ENCODE peak calls at places on chromosomes 7 and 10, in six cellular contexts. One of them, this sample, is unnamed.

GRCh38 chr10:86992456-86992855 is 24.2 kb downstream of the ADIRF start:
- DNase-seq in K562: no peak
- DNase-seq in GM12891: no peak
- DNase-seq in GM12878: no peak
- DNase-seq in H1: no peak
- DNase-seq in HepG2: no peak
- DNase-seq in this sample: no peak

GRCh38 chr10:1070939-1071338 is 14.8 kb downstream of the WDR37 start:
- DNase-seq in K562: no peak
- DNase-seq in GM12891: no peak
- DNase-seq in GM12878: no peak
- DNase-seq in H1: no peak
- DNase-seq in HepG2: no peak
- DNase-seq in this sample: no peak

GRCh38 chr7:98075801-98076200 is 30.9 kb upstream of the LMTK2 start:
- DNase-seq in K562: no peak
- DNase-seq in GM12891: no peak
- DNase-seq in GM12878: no peak
- DNase-seq in H1: no peak
- DNase-seq in HepG2: no peak
- DNase-seq in this sample: no peak

GRCh38 chr10:58672855-58673254 is 160.2 kb downstream of the BICC1 start:
- DNase-seq in K562: no peak
- DNase-seq in GM12891: no peak
- DNase-seq in GM12878: no peak
- DNase-seq in H1: no peak
- DNase-seq in HepG2: no peak
- DNase-seq in this sample: no peak

GRCh38 chr7:127582361-127582760 is 3.0 kb downstream of the GCC1 start:
- DNase-seq in K562: no peak
- DNase-seq in GM12891: no peak
- DNase-seq in GM12878: no peak
- DNase-seq in H1: no peak
- DNase-seq in HepG2: peak; percentile 70
- DNase-seq in this sample: no peak

GRCh38 chr7:134454277-134454676 is 4.6 kb downstream of the AKR1B1 start:
- DNase-seq in K562: no peak
- DNase-seq in GM12891: no peak
- DNase-seq in GM12878: no peak
- DNase-seq in H1: no peak
- DNase-seq in HepG2: no peak
- DNase-seq in this sample: no peak

GRCh38 chr10:14325325-14325955 is 5.3 kb downstream of the FRMD4A start:
- DNase-seq in K562: peak; percentile 73
- DNase-seq in GM12891: no peak
- DNase-seq in GM12878: no peak
- DNase-seq in H1: peak; percentile 89
- DNase-seq in HepG2: peak; percentile 24
- DNase-seq in this sample: no peak

GRCh38 chr7:128963327-128963757 is 25.6 kb downstream of the IRF5 start:
- DNase-seq in K562: no peak
- DNase-seq in GM12891: no peak
- DNase-seq in GM12878: peak; percentile 79
- DNase-seq in H1: no peak
- DNase-seq in HepG2: no peak
- DNase-seq in this sample: no peak

GRCh38 chr10:107502263-107502979 is 337.9 kb upstream of the SORCS1 start:
- DNase-seq in K562: no peak
- DNase-seq in GM12891: no peak
- DNase-seq in GM12878: no peak
- DNase-seq in H1: no peak
- DNase-seq in HepG2: no peak
- DNase-seq in this sample: no peak

GRCh38 chr10:50326757-50327701 is 75.7 kb upstream of the ASAH2 start:
- DNase-seq in K562: peak; percentile 99
- DNase-seq in GM12891: no peak
- DNase-seq in GM12878: no peak
- DNase-seq in H1: no peak
- DNase-seq in HepG2: no peak
- DNase-seq in this sample: no peak

GRCh38 chr10:11874568-11875182 is 51.5 kb downstream of the PROSER2 start:
- DNase-seq in K562: peak; percentile 95
- DNase-seq in GM12891: peak; percentile 63
- DNase-seq in GM12878: peak; percentile 8
- DNase-seq in H1: peak; percentile 82
- DNase-seq in HepG2: peak; percentile 80
- DNase-seq in this sample: no peak

GRCh38 chr7:1750541-1751021 is 80.5 kb downstream of the ELFN1 start:
- DNase-seq in K562: no peak
- DNase-seq in GM12891: no peak
- DNase-seq in GM12878: no peak
- DNase-seq in H1: no peak
- DNase-seq in HepG2: no peak
- DNase-seq in this sample: no peak

GRCh38 chr10:17737021-17737965 is 14.7 kb upstream of the TMEM236 start:
- DNase-seq in K562: peak; percentile 54
- DNase-seq in GM12891: no peak
- DNase-seq in GM12878: no peak
- DNase-seq in H1: peak; percentile 40
- DNase-seq in HepG2: peak; percentile 24
- DNase-seq in this sample: no peak

GRCh38 chr10:21517983-21518628 is 7.4 kb downstream of the SKIDA1 start:
- DNase-seq in K562: no peak
- DNase-seq in GM12891: no peak
- DNase-seq in GM12878: no peak
- DNase-seq in H1: no peak
- DNase-seq in HepG2: no peak
- DNase-seq in this sample: no peak

GRCh38 chr10:78944658-78945333 is 124.0 kb upstream of the ZMIZ1 start:
- DNase-seq in K562: no peak
- DNase-seq in GM12891: no peak
- DNase-seq in GM12878: no peak
- DNase-seq in H1: no peak
- DNase-seq in HepG2: no peak
- DNase-seq in this sample: no peak

GRCh38 chr7:102004831-102005230 is 187.4 kb downstream of the CUX1 start:
- DNase-seq in K562: no peak
- DNase-seq in GM12891: no peak
- DNase-seq in GM12878: no peak
- DNase-seq in H1: no peak
- DNase-seq in HepG2: no peak
- DNase-seq in this sample: no peak

GRCh38 chr7:158395780-158396214 is 191.8 kb downstream of the PTPRN2 start:
- DNase-seq in K562: no peak
- DNase-seq in GM12891: no peak
- DNase-seq in GM12878: no peak
- DNase-seq in H1: peak; percentile 78
- DNase-seq in HepG2: no peak
- DNase-seq in this sample: no peak

GRCh38 chr10:77949167-77949566 is 22.6 kb upstream of the DLG5 start:
- DNase-seq in K562: no peak
- DNase-seq in GM12891: no peak
- DNase-seq in GM12878: no peak
- DNase-seq in H1: peak; percentile 79
- DNase-seq in HepG2: no peak
- DNase-seq in this sample: no peak

DNA sequence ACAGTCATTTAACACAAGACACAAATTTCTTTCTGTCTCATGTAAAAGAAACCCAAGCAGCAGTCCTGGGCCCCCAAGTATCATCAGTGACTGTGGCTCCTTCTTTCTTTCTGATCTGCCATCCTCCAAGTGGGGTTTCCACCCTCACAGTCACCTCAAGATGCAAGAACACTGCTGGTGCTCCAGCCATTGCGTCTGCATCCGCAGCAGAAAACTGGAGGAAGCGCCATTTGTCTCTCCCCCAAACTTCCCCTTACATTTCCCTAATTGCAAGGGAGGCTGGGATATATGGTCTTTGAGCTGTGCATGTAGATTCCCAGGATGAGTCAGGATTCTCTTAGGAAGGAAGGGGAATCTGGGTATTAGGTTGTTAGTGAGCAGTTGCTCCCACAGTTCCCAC is 60.9 kb upstream of the GNA12 start:
- DNase-seq in K562: no peak
- DNase-seq in GM12891: no peak
- DNase-seq in GM12878: no peak
- DNase-seq in H1: no peak
- DNase-seq in HepG2: no peak
- DNase-seq in this sample: no peak
- TF ChIP-seq POLR2A in K562: no peak
- TF ChIP-seq POLR2A in GM12891: no peak
- TF ChIP-seq POLR2A in GM12878: no peak
- TF ChIP-seq POLR2A in H1: no peak
- TF ChIP-seq POLR2A in HepG2: no peak
- TF ChIP-seq POLR2A in this sample: no peak

GRCh38 chr10:126455766-126456425 is 67.6 kb upstream of the ADAM12 start:
- DNase-seq in K562: no peak
- DNase-seq in GM12891: no peak
- DNase-seq in GM12878: no peak
- DNase-seq in H1: peak; percentile 32
- DNase-seq in HepG2: no peak
- DNase-seq in this sample: no peak
- TF ChIP-seq TAF1 in K562: no peak
- TF ChIP-seq TAF1 in GM12891: no peak
- TF ChIP-seq TAF1 in GM12878: no peak
- TF ChIP-seq TAF1 in H1: no peak
- TF ChIP-seq TAF1 in HepG2: no peak
- TF ChIP-seq TAF1 in this sample: no peak

GRCh38 chr7:143380646-143381426 is at the start of gene ZYX:
- DNase-seq in K562: peak; percentile 98
- DNase-seq in GM12891: peak; percentile 97
- DNase-seq in GM12878: peak; percentile 39
- DNase-seq in H1: peak; percentile 91
- DNase-seq in HepG2: peak; percentile 84
- DNase-seq in this sample: peak; percentile 97
- TF ChIP-seq POLR2A in K562: peak; percentile 90
- TF ChIP-seq POLR2A in GM12891: no peak
- TF ChIP-seq POLR2A in GM12878: peak; percentile 83
- TF ChIP-seq POLR2A in H1: no peak
- TF ChIP-seq POLR2A in HepG2: peak; percentile 62
- TF ChIP-seq POLR2A in this sample: peak; percentile 69

DNA sequence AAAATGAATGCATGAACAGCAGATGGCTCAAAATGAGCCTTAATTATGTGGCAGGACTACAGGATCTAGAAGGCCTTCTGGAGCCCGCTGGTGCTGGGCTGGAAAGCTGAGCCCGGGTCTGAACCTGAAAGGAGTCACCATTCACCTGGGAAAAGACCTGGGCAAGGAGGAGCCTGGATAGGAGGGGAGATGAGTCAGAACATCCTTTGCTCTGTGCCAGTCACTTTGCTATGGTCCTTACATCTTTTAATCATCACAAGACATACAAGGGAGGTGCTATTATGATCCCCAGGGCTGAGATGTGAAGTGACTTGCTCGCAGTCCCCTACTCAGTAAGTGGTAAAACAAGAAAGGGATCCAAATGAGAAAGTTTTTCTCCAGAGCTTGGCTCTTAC is 16.9 kb upstream of the SLC18A2 start:
- DNase-seq in K562: no peak
- DNase-seq in GM12891: no peak
- DNase-seq in GM12878: no peak
- DNase-seq in H1: no peak
- DNase-seq in HepG2: no peak
- DNase-seq in this sample: no peak
- TF ChIP-seq TAF1 in K562: no peak
- TF ChIP-seq TAF1 in GM12891: no peak
- TF ChIP-seq TAF1 in GM12878: no peak
- TF ChIP-seq TAF1 in H1: no peak
- TF ChIP-seq TAF1 in HepG2: no peak
- TF ChIP-seq TAF1 in this sample: no peak

GRCh38 chr7:124364283-124364682 is 331.4 kb upstream of the TMEM229A start:
- DNase-seq in K562: no peak
- DNase-seq in GM12891: no peak
- DNase-seq in GM12878: no peak
- DNase-seq in H1: no peak
- DNase-seq in HepG2: no peak
- DNase-seq in this sample: no peak
- TF ChIP-seq POLR2A in K562: no peak
- TF ChIP-seq POLR2A in GM12891: no peak
- TF ChIP-seq POLR2A in GM12878: no peak
- TF ChIP-seq POLR2A in H1: no peak
- TF ChIP-seq POLR2A in HepG2: no peak
- TF ChIP-seq POLR2A in this sample: no peak

GRCh38 chr7:131620673-131621609 is 64.5 kb upstream of the PODXL start:
- DNase-seq in K562: no peak
- DNase-seq in GM12891: no peak
- DNase-seq in GM12878: no peak
- DNase-seq in H1: no peak
- DNase-seq in HepG2: no peak
- DNase-seq in this sample: no peak
- TF ChIP-seq TAF1 in K562: no peak
- TF ChIP-seq TAF1 in GM12891: no peak
- TF ChIP-seq TAF1 in GM12878: no peak
- TF ChIP-seq TAF1 in H1: no peak
- TF ChIP-seq TAF1 in HepG2: no peak
- TF ChIP-seq TAF1 in this sample: no peak

DNA sequence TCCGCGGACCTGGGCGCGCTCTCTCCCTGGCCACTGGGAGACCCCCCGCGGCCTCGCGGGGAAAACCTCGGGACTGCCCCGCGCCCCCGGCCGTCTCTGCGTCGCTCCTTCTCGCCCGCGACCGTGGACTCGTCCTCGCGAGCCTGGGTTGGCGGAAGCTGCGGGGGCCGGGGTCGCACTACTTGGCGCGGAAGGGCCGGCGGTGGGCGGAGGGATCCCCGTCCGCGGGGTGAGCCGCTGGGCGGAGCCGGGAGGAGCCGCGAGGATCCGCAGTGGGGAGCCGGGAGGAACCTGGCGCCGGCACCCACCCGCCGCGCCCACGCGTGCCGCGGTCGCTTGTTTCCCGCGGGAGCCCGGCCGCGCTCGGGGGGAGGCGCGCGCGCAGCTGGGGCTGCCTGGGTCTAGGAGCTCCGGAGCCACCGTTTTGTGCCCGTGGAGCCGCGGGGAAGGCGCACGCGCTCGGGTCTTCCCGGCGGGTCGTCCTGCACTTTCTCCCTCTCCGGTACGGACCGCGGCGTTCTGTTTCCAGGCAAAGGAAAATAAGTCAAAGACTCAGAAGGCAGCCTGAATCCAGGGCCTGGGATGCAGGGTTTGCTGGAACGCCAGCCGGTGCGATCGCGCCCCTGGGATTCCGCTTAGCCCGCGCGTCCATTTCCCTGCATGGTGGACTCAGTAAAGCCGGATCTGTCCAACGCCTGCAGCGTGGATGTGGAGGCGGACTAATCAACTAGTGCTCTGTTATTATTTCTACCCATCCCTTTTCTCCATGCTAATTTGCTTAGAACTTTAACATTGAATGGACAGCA is 28.7 kb upstream of the KMT2C start:
- DNase-seq in K562: peak; percentile 88
- DNase-seq in GM12891: peak; percentile 82
- DNase-seq in GM12878: no peak
- DNase-seq in H1: peak; percentile 84
- DNase-seq in HepG2: peak; percentile 37
- DNase-seq in this sample: peak; percentile 79
- TF ChIP-seq POLR2A in K562: peak; percentile 85
- TF ChIP-seq POLR2A in GM12891: peak; percentile 39
- TF ChIP-seq POLR2A in GM12878: peak; percentile 59
- TF ChIP-seq POLR2A in H1: no peak
- TF ChIP-seq POLR2A in HepG2: peak; percentile 72
- TF ChIP-seq POLR2A in this sample: peak; percentile 66